ENCODE peak calls at places on chromosome 20, in five cellular contexts. W is cardiac muscle cell, I is left ventricle myocardium inferior, M is adrenal gland, P is psoas muscle. X is an unnamed sample. For H3K36me3, the result is how much of the 10 kb centered on the place peaks cover.

GRCh38 chr20:13525225-13525940 is 113.3 kb downstream of the TASP1 start:
- DNase-seq in M (no peak), I (no peak), P (no peak), W (no peak), X (no peak)

GRCh38 chr20:59753836-59754235 is 149.5 kb downstream of the PHACTR3 start:
- DNase-seq in P (no peak), M (no peak), W (no peak), I (no peak), X (no peak)

GRCh38 chr20:10074513-10074912 is 39.7 kb downstream of the ANKEF1 start:
- DNase-seq in M (peak), P (no peak), W (no peak), I (peak), X (peak)

GRCh38 chr20:24668384-24668702 is 198.9 kb downstream of the SYNDIG1 start:
- DNase-seq in P (no peak), I (no peak), W (no peak), M (no peak), X (no peak)

GRCh38 chr20:49290608-49291191 is 12.8 kb upstream of the ZNFX1 start:
- DNase-seq in W (no peak), M (no peak), I (no peak), P (no peak), X (no peak)

GRCh38 chr20:59153355-59153681 is 10.3 kb upstream of the ZNF831 start:
- DNase-seq in I (peak), P (peak), W (no peak), M (peak), X (no peak)

GRCh38 chr20:22744341-22745193 is 160.2 kb upstream of the FOXA2 start:
- DNase-seq in I (no peak), M (no peak), P (no peak), W (no peak), X (no peak)

GRCh38 chr20:63782051-63782471 is 42.5 kb downstream of the SLC2A4RG start:
- DNase-seq in I (no peak), M (no peak), P (no peak), W (no peak), X (peak)

GRCh38 chr20:58888103-58888502 is 35.6 kb downstream of the GNAS start:
- DNase-seq in P (no peak), I (no peak), M (no peak), W (no peak), X (no peak)

GRCh38 chr20:6590891-6591679 is 176.4 kb upstream of the BMP2 start:
- DNase-seq in I (no peak), M (no peak), W (no peak), P (no peak), X (peak)

GRCh38 chr20:208937-209566 is 18.0 kb upstream of the DEFB129 start:
- DNase-seq in W (peak), P (no peak), I (no peak), M (peak), X (peak)

GRCh38 chr20:11001767-11002540 is 328.2 kb upstream of the JAG1 start:
- DNase-seq in M (no peak), I (no peak), W (no peak), P (peak), X (peak)

GRCh38 chr20:2254333-2254732 is 41.5 kb upstream of the TGM3 start:
- DNase-seq in W (no peak), I (no peak), P (no peak), M (no peak), X (no peak)

GRCh38 chr20:63102720-63103375 is 96.1 kb upstream of the BHLHE23 start:
- DNase-seq in P (peak), M (no peak), I (peak), W (no peak), X (peak)

GRCh38 chr20:63134201-63134612 is 81.7 kb downstream of the YTHDF1 start:
- DNase-seq in I (no peak), M (no peak), P (peak), W (no peak), X (peak)

GRCh38 chr20:22402550-22402949 is 181.8 kb downstream of the FOXA2 start:
- DNase-seq in I (no peak), W (no peak), M (no peak), P (no peak), X (no peak)

GRCh38 chr20:54162378-54162777 is 11.4 kb downstream of the CYP24A1 start:
- DNase-seq in I (no peak), P (no peak), W (no peak), M (no peak), X (no peak)

GRCh38 chr20:24102290-24102689 is 113.7 kb upstream of the GGTLC1 start:
- DNase-seq in W (peak), P (no peak), I (no peak), M (no peak), X (peak)

GRCh38 chr20:35271904-35272303 is 6.0 kb downstream of the MMP24OS start:
- DNase-seq in P (no peak), W (no peak), M (no peak), I (no peak), X (no peak)

GRCh38 chr20:7883309-7883708 is 56.9 kb downstream of the HAO1 start:
- DNase-seq in P (no peak), M (no peak), W (no peak), I (no peak), X (no peak)

GRCh38 chr20:45951474-45951873 is 17.0 kb downstream of the PCIF1 start:
- DNase-seq in M (no peak), W (no peak), P (no peak), I (no peak), X (no peak)

GRCh38 chr20:20395856-20396600 is 28.1 kb downstream of the INSM1 start:
- DNase-seq in M (no peak), W (no peak), I (no peak), P (no peak), X (no peak)

GRCh38 chr20:29318871-29319461 is 1938.5 kb upstream of the DEFB115 start:
- DNase-seq in M (peak), P (peak), I (no peak), W (no peak), X (no peak)

GRCh38 chr20:38892091-38892981 is 33.9 kb upstream of the FAM83D start:
- DNase-seq in I (no peak), P (no peak), M (no peak), W (no peak), X (no peak)

GRCh38 chr20:5471368-5471767 is 154.6 kb upstream of the PROKR2 start:
- DNase-seq in M (no peak), W (no peak), P (no peak), I (no peak), X (no peak)

GRCh38 chr20:63536997-63537524 is at the start of gene PTK6:
- DNase-seq in P (peak), I (peak), M (no peak), W (no peak), X (no peak)

GRCh38 chr20:25484911-25485511 is 77.5 kb downstream of the GINS1 start:
- DNase-seq in I (no peak), P (no peak), W (no peak), M (no peak), X (no peak)

GRCh38 chr20:2742934-2743559 is 50.5 kb downstream of the EBF4 start:
- DNase-seq in I (no peak), P (no peak), W (peak), M (peak), X (peak)

GRCh38 chr20:48489046-48489463 is 338.7 kb downstream of the PREX1 start:
- DNase-seq in W (no peak), P (no peak), M (no peak), I (no peak), X (no peak)

GRCh38 chr20:54017846-54018245 is 52.5 kb downstream of the BCAS1 start:
- DNase-seq in M (no peak), W (no peak), P (no peak), I (no peak), X (no peak)

GRCh38 chr20:45592574-45593189 is 13.6 kb upstream of the WFDC8 start:
- DNase-seq in P (no peak), I (no peak), W (peak), M (no peak), X (peak)

GRCh38 chr20:32387262-32387661 is 29.1 kb downstream of the ASXL1 start:
- DNase-seq in P (no peak), W (no peak), M (no peak), I (no peak), X (no peak)

GRCh38 chr20:39800111-39800510 is 838.0 kb downstream of the DHX35 start:
- DNase-seq in M (no peak), P (no peak), W (no peak), I (no peak), X (no peak)

GRCh38 chr20:19560876-19561480 is 197.1 kb upstream of the RIN2 start:
- DNase-seq in P (no peak), I (no peak), M (no peak), W (no peak), X (no peak)

GRCh38 chr20:44170796-44171410 is 16.1 kb downstream of the JPH2 start:
- DNase-seq in W (no peak), P (no peak), M (no peak), I (no peak), X (peak)

GRCh38 chr20:62819494-62820174 is 2.8 kb downstream of the COL9A3 start:
- DNase-seq in I (no peak), P (no peak), W (no peak), M (no peak), X (no peak)

GRCh38 chr20:17810847-17811604 is 111.3 kb downstream of the BANF2 start:
- DNase-seq in I (no peak), W (no peak), M (no peak), P (no peak), X (no peak)
- H3K27ac ChIP-seq in I (no peak), W (no peak), M (no peak), P (no peak), X (no peak)

DNA sequence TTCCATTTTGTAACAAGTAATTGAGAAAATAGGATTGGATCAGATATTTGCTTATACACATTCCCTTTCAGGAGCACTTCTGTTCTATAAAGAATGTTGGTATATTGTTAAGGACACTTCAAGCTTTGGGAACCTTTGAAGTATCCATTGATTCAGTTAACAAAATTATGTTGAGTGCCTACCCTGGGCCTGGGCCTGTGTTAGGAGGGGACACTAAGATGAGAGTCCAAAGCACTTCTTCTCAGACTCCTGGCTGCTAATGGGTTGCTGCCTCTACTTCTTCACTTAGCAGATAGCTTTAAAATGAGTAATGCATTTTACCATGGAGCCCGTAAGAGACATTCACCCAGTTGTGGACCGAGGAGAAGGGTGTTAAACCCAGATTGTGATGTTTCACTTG is 40.3 kb downstream of the PTPN1 start:
- DNase-seq in I (no peak), P (no peak), M (no peak), W (no peak), X (no peak)
- H3K36me3 ChIP-seq in I (under half), P (under half), M (under half), W (under half), X (under half)

DNA sequence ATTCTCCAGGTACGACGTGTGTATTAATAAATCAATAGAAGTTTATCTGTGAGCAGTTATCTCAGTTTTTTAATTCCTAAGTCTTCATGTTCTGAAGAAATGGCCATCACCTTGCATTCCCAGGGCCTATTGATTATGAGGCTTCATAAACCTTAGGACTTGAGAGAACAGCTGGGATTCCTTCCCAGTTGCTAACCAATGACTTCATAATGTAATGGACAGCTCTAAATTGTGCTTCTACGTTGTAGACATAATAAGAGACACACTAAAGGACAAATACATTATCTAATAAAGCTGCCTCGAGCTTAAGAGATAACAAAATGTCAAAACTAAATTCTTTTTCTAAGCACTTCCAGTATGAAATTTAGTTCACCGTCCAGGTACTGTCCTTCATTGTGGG is 30.6 kb downstream of the TSHZ2 start:
- DNase-seq in W (no peak), I (no peak), M (no peak), P (no peak), X (no peak)
- H3K27ac ChIP-seq in W (no peak), I (no peak), M (no peak), P (no peak), X (peak)

GRCh38 chr20:3802524-3803239 is 6.6 kb downstream of the CDC25B start:
- DNase-seq in P (peak), M (no peak), W (no peak), I (no peak), X (no peak)

GRCh38 chr20:3803854-3804253 is 7.7 kb downstream of the CDC25B start:
- DNase-seq in P (peak), M (no peak), I (no peak), W (no peak), X (no peak)

GRCh38 chr20:3804254-3804751 is 8.2 kb downstream of the CDC25B start:
- DNase-seq in I (no peak), P (peak), M (no peak), W (no peak), X (no peak)

GRCh38 chr20:3801846-3802245 is 5.7 kb downstream of the CDC25B start:
- DNase-seq in P (peak), I (no peak), W (no peak), M (no peak), X (no peak)

GRCh38 chr20:3803289-3803688 is 7.2 kb downstream of the CDC25B start:
- DNase-seq in M (no peak), P (peak), I (no peak), W (no peak), X (no peak)
- H3K36me3 ChIP-seq in M (under half), P (under half), I (half or more), W (under half), X (half or more)